ENCODE peak calls at places on chromosomes 7 and 10, in five cellular contexts. E, Y, B, Z and F are unnamed samples.

GRCh38 chr10:120347644-120348043 is 109.4 kb upstream of the PLPP4 start:
- DNase-seq in E (no peak), Y (no peak), B (no peak), Z (no peak), F (no peak)

GRCh38 chr7:137989127-137989526 is 12.8 kb downstream of the CREB3L2 start:
- DNase-seq in E (no peak), Y (no peak), B (no peak), Z (no peak), F (no peak)

GRCh38 chr7:102236592-102237287 is 49.9 kb upstream of the SH2B2 start:
- DNase-seq in E (peak), Y (peak), B (peak), Z (peak), F (peak)

GRCh38 chr7:144725070-144725469 is 110.8 kb downstream of the TPK1 start:
- DNase-seq in E (no peak), Y (no peak), B (no peak), Z (no peak), F (no peak)

GRCh38 chr7:36794689-36795088 is 70.4 kb upstream of the AOAH start:
- DNase-seq in E (no peak), Y (no peak), B (no peak), Z (no peak), F (no peak)

GRCh38 chr10:131997366-131998049 is 15.8 kb upstream of the BNIP3 start:
- DNase-seq in E (peak), Y (peak), B (no peak), Z (peak), F (peak)

GRCh38 chr10:61836233-61836887 is 65.1 kb upstream of the ARID5B start:
- DNase-seq in E (no peak), Y (no peak), B (no peak), Z (no peak), F (peak)

GRCh38 chr10:23818484-23818883 is 379.6 kb downstream of the OTUD1 start:
- DNase-seq in E (no peak), Y (no peak), B (peak), Z (no peak), F (no peak)

GRCh38 chr7:51314726-51315125 is 1.9 kb downstream of the COBL start:
- DNase-seq in E (no peak), Y (no peak), B (no peak), Z (peak), F (no peak)

GRCh38 chr7:41760293-41760692 is 57.4 kb upstream of the INHBA start:
- DNase-seq in E (peak), Y (peak), B (no peak), Z (no peak), F (no peak)

GRCh38 chr10:6068422-6068821 is 6.3 kb upstream of the IL2RA start:
- DNase-seq in E (no peak), Y (no peak), B (no peak), Z (no peak), F (no peak)

GRCh38 chr10:33006342-33006887 is 48.4 kb upstream of the ITGB1 start:
- DNase-seq in E (no peak), Y (no peak), B (no peak), Z (no peak), F (no peak)

GRCh38 chr10:94991243-94991888 is 52.9 kb downstream of the CYP2C9 start:
- DNase-seq in E (no peak), Y (peak), B (no peak), Z (no peak), F (no peak)

GRCh38 chr7:133452611-133453010 is 199.7 kb downstream of the EXOC4 start:
- DNase-seq in E (peak), Y (no peak), B (no peak), Z (no peak), F (no peak)

GRCh38 chr7:71780282-71780681 is 631.9 kb downstream of the CALN1 start:
- DNase-seq in E (no peak), Y (no peak), B (no peak), Z (no peak), F (no peak)

GRCh38 chr7:14303536-14303935 is 314.1 kb upstream of the ETV1 start:
- DNase-seq in E (no peak), Y (no peak), B (no peak), Z (no peak), F (no peak)

GRCh38 chr7:132464740-132465139 is 111.5 kb downstream of the PLXNA4 start:
- DNase-seq in E (no peak), Y (peak), B (no peak), Z (no peak), F (no peak)

GRCh38 chr10:44070282-44070681 is 314.6 kb downstream of the CXCL12 start:
- DNase-seq in E (no peak), Y (no peak), B (no peak), Z (no peak), F (no peak)

GRCh38 chr10:78199759-78200158 is 166.1 kb downstream of the RPS24 start:
- DNase-seq in E (no peak), Y (no peak), B (no peak), Z (no peak), F (no peak)

GRCh38 chr10:101658910-101659309 is 36.1 kb downstream of the FBXW4 start:
- DNase-seq in E (no peak), Y (no peak), B (no peak), Z (no peak), F (no peak)

GRCh38 chr7:44374007-44374763 is 48.8 kb upstream of the CAMK2B start:
- DNase-seq in E (no peak), Y (no peak), B (no peak), Z (no peak), F (no peak)

GRCh38 chr7:130065500-130066152 is 4.7 kb upstream of the KLHDC10 start:
- DNase-seq in E (peak), Y (no peak), B (no peak), Z (no peak), F (peak)

GRCh38 chr10:24331457-24331856 is 122.5 kb downstream of the KIAA1217 start:
- DNase-seq in E (peak), Y (peak), B (no peak), Z (peak), F (no peak)

GRCh38 chr7:80699030-80699638 is 60.7 kb downstream of the CD36 start:
- DNase-seq in E (peak), Y (no peak), B (peak), Z (no peak), F (peak)

GRCh38 chr10:132497083-132497680 is 40.4 kb upstream of the INPP5A start:
- DNase-seq in E (no peak), Y (no peak), B (no peak), Z (no peak), F (no peak)

GRCh38 chr10:32957341-32958084 is 517 bp downstream of the ITGB1 start:
- DNase-seq in E (no peak), Y (peak), B (peak), Z (peak), F (no peak)

GRCh38 chr7:139044813-139045794 is 9.3 kb upstream of the ZC3HAV1L start:
- DNase-seq in E (no peak), Y (no peak), B (no peak), Z (no peak), F (no peak)

GRCh38 chr7:99314504-99314903 is 11.2 kb upstream of the ARPC1A start:
- DNase-seq in E (no peak), Y (no peak), B (no peak), Z (no peak), F (no peak)

GRCh38 chr7:140456627-140457051 is 22.7 kb downstream of the MKRN1 start:
- DNase-seq in E (no peak), Y (no peak), B (no peak), Z (no peak), F (no peak)

GRCh38 chr10:101766306-101766705 is 9.6 kb downstream of the FGF8 start:
- DNase-seq in E (no peak), Y (no peak), B (no peak), Z (no peak), F (no peak)

GRCh38 chr7:3673524-3673923 is 372.5 kb downstream of the SDK1 start:
- DNase-seq in E (peak), Y (peak), B (peak), Z (peak), F (no peak)

GRCh38 chr10:22148956-22149355 is 68.9 kb downstream of the EBLN1 start:
- DNase-seq in E (peak), Y (no peak), B (no peak), Z (no peak), F (peak)

GRCh38 chr10:109889867-109890266 is 33.4 kb downstream of the XPNPEP1 start:
- DNase-seq in E (peak), Y (no peak), B (no peak), Z (no peak), F (peak)

GRCh38 chr7:150567846-150568245 is 656 bp downstream of the GIMAP4 start:
- DNase-seq in E (no peak), Y (no peak), B (no peak), Z (no peak), F (no peak)

GRCh38 chr7:92295391-92295790 is 49.6 kb downstream of the ANKIB1 start:
- DNase-seq in E (no peak), Y (no peak), B (no peak), Z (no peak), F (no peak)

GRCh38 chr10:80506189-80506575 is 31.5 kb upstream of the SH2D4B start:
- DNase-seq in E (peak), Y (peak), B (no peak), Z (no peak), F (peak)

GRCh38 chr10:95552680-95553342 is 8.4 kb downstream of the SORBS1 start:
- DNase-seq in E (no peak), Y (no peak), B (peak), Z (no peak), F (no peak)

DNA sequence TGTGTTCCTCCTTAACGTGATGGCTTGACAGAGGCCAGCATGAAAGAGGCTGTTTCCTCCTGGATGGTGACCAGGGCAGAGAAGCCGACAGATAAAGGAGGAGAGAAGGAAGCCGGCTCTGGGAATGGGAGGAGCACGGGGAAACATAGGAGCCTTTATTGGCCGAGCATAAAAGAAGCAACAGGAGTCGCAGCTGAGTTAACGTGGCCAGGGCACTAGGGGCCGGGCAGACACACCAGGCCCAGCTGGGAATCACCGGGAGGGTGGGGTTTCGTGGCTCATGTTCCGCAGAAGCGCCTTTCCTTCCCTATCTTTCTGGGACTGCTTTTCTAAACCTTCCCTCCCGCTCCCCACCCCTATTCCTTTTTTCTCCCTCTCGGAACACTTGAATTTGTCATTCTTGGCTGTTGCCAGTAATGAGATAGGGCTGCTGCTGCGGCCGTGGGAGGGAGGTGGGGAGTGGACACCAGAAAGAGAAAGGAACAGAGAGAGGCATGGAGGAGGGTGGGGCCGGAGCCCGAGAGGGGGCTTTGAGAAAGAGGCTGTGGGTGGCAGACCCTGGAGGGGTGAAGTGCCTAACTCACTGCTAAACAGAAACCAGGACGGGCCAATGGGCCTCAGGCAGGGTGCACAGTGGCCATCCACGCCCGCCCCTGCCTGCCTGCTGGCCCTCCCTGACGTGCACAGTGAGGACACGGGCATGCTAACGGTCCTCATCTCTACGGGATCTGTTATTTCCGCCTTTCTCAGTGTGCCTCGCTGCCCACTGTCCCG is 65.2 kb downstream of the COL13A1 start:
- DNase-seq in E (peak), Y (no peak), B (peak), Z (peak), F (peak)
- H2BK120ac ChIP-seq in E (peak), Y (no peak), B (peak), Z (peak), F (peak)

DNA sequence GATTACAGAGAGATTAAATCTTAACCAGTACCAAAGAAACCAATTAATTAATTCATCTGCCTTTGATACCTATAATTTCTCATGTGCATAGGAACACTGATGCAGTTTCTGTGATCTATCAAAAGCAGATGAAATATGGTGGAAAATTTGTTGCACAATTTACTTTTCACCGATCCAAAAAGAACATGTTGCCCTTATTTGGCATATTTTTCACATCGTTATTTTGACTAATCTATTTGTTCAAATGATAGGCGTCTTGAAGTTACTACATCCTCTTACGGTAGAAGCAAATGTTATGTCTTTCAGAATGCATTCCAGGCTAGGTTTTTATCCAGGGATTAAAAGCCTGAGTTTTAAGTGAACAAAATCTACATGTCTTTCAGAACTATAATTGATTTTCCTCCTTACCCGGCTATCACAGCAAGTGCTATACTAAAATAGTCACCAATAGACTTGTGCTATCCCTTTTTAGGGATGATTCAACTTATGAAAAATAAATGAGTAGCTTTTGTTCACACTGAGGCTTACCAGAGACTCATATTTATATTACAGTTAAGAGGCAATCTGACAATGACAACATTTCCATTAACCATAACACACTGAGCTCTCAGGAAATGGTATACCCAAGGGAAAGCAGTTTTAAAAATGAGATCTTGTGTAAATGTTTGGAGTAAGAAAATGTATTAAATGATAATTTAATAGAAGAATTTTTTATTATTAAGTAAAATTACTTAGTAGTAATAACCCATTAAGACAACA is 16.8 kb upstream of the TES start:
- DNase-seq in E (no peak), Y (no peak), B (no peak), Z (no peak), F (no peak)
- H3K4me3 ChIP-seq in E (no peak), Y (no peak), B (no peak), Z (no peak), F (no peak)

GRCh38 chr10:98646998-98647917 is 200.5 kb upstream of the HPS1 start:
- DNase-seq in E (no peak), Y (no peak), B (peak), Z (peak), F (no peak)
- H2BK120ac ChIP-seq in E (no peak), Y (no peak), B (no peak), Z (peak), F (no peak)

GRCh38 chr10:3046941-3047621 is 20.3 kb upstream of the PFKP start:
- DNase-seq in E (peak), Y (peak), B (no peak), Z (no peak), F (no peak)

GRCh38 chr10:3048114-3049019 is 19.0 kb upstream of the PFKP start:
- DNase-seq in E (peak), Y (no peak), B (no peak), Z (no peak), F (peak)

GRCh38 chr10:3046210-3046779 is 21.1 kb upstream of the PFKP start:
- DNase-seq in E (no peak), Y (no peak), B (no peak), Z (no peak), F (no peak)

GRCh38 chr10:3045471-3046209 is 21.7 kb upstream of the PFKP start:
- DNase-seq in E (peak), Y (peak), B (peak), Z (peak), F (peak)

DNA sequence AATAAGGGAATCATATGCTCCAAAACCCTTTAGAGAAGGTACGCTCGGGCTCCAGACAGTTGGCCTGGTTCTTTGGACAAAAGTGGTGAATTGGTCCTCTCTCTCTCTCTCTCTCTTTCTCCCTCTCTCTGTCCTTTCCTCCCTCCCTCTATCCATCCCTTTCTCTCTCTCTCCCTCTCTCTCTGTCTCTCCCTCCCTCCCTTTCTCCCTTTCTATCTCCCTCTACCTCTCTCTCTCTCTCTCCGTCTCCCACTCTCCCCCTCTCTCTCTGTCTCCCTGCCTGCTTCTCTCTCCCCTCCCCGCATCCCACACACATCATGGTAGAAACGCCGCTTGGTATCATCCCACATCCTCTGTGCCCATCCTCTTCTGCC is 19.7 kb upstream of the PFKP start:
- DNase-seq in E (no peak), Y (no peak), B (no peak), Z (no peak), F (no peak)
- H3K4me3 ChIP-seq in E (no peak), Y (no peak), B (no peak), Z (no peak), F (no peak)

GRCh38 chr10:123995461-123996131 is 97.8 kb downstream of the CHST15 start:
- DNase-seq in E (peak), Y (peak), B (peak), Z (peak), F (peak)

GRCh38 chr10:123994417-123995081 is 98.8 kb downstream of the CHST15 start:
- DNase-seq in E (peak), Y (peak), B (peak), Z (peak), F (peak)

GRCh38 chr10:123995082-123995460 is 98.3 kb downstream of the CHST15 start:
- DNase-seq in E (peak), Y (no peak), B (peak), Z (peak), F (no peak)

GRCh38 chr10:123991622-123992570 is 100.3 kb upstream of the CPXM2 start:
- DNase-seq in E (no peak), Y (no peak), B (no peak), Z (no peak), F (no peak)

GRCh38 chr10:123993534-123994416 is 99.6 kb downstream of the CHST15 start:
- DNase-seq in E (no peak), Y (no peak), B (no peak), Z (no peak), F (no peak)
- H2BK120ac ChIP-seq in E (no peak), Y (no peak), B (no peak), Z (no peak), F (no peak)